ENCODE peak calls at places on chromosomes 16 and 17, in nine cellular contexts. O, U, I, S, C, Q, X, P and F are unnamed samples.

GRCh38 chr17:34389343-34389742 is 26.3 kb upstream of the CCL1 start:
- DNase-seq in O (no peak), U (no peak), I (no peak), S (no peak), C (no peak), Q (no peak), X (no peak), P (no peak), F (peak; percentile 21)

GRCh38 chr17:69325518-69326301 is 1.2 kb downstream of the ABCA5 start:
- DNase-seq in O (no peak), U (no peak), I (no peak), S (peak; percentile 30), C (peak; percentile 8), Q (no peak), X (no peak), P (no peak), F (no peak)

GRCh38 chr17:59737324-59737723 is 29.9 kb downstream of the VMP1 start:
- DNase-seq in O (no peak), U (no peak), I (no peak), S (no peak), C (no peak), Q (no peak), X (no peak), P (no peak), F (no peak)

GRCh38 chr17:31838641-31839225 is 20.3 kb downstream of the COPRS start:
- DNase-seq in O (no peak), U (no peak), I (no peak), S (peak; percentile 55), C (no peak), Q (no peak), X (no peak), P (no peak), F (no peak)

GRCh38 chr16:13856398-13856797 is 63.6 kb upstream of the ERCC4 start:
- DNase-seq in O (no peak), U (no peak), I (no peak), S (no peak), C (no peak), Q (no peak), X (no peak), P (no peak), F (no peak)

GRCh38 chr16:30010817-30011504 is at the start of gene DOC2A:
- DNase-seq in O (no peak), U (no peak), I (no peak), S (peak; percentile 72), C (peak; percentile 41), Q (no peak), X (no peak), P (no peak), F (no peak)

GRCh38 chr17:37168731-37169353 is 206.9 kb upstream of the C17orf78 start:
- DNase-seq in O (no peak), U (no peak), I (no peak), S (no peak), C (no peak), Q (no peak), X (no peak), P (no peak), F (no peak)

GRCh38 chr17:74040291-74040690 is 163.2 kb upstream of the RPL38 start:
- DNase-seq in O (no peak), U (no peak), I (no peak), S (peak; percentile 51), C (no peak), Q (no peak), X (no peak), P (no peak), F (no peak)

GRCh38 chr16:89853306-89853993 is 19.9 kb upstream of the TCF25 start:
- DNase-seq in O (no peak), U (no peak), I (no peak), S (no peak), C (no peak), Q (no peak), X (peak; percentile 45), P (no peak), F (no peak)

GRCh38 chr17:8256291-8256690 is 7.2 kb downstream of the PFAS start:
- DNase-seq in O (no peak), U (no peak), I (no peak), S (no peak), C (no peak), Q (no peak), X (no peak), P (no peak), F (no peak)

DNA sequence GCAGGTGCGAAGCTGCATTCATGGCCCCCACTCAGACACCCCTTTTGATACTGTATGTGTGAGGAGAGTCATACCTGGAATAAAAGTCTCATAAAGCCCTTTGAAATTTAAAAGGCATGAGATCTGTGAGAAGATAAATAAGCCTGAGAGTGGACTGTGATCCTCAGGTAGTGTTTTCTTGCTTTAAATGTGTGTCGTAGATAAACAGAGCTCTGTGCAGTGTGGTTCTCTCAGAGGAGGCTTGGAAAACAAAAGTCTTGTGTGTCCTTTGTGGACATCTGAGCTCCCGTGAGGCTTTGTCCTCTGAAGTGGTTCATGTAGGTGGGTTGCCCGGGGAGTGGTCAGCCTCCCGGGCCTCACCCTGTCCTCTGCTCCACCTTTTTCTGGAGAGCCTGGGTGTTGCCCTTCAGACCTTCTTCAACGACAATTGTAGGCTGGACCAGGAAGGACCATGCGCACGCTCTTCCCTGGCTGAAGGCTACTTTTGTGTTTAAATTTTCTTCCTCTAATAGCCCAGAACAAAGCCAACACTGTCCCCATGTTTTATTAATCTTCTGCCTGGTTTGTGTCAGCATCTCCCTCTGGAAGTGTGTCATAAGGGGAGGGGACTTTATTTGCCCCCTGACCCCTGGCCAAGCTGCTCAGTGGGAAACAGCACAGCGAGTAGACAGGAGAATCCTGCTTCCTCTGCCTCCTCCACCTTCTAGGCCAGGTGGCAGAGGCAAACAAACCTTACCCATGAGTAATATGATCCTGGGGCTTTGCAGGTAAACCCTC is 151.2 kb downstream of the MSI2 start:
- DNase-seq in O (no peak), U (no peak), I (no peak), S (peak; percentile 57), C (no peak), Q (no peak), X (peak; percentile 29), P (no peak), F (no peak)
- H3K4me3 ChIP-seq in O (no peak overlapping the region), U (no peak overlapping the region), I (no peak overlapping the region), S (peak overlapping the region; percentile 37), C (no peak overlapping the region), Q (peak overlapping the region; percentile 25), X (no peak overlapping the region), P (no peak overlapping the region), F (no peak overlapping the region)

GRCh38 chr17:44546711-44547606 is 10.3 kb upstream of the FZD2 start:
- DNase-seq in O (no peak), U (no peak), I (no peak), S (no peak), C (no peak), Q (no peak), X (no peak), P (no peak), F (no peak)

GRCh38 chr17:44541884-44542581 is 15.3 kb upstream of the FZD2 start:
- DNase-seq in O (no peak), U (no peak), I (no peak), S (peak; percentile 77), C (no peak), Q (no peak), X (no peak), P (no peak), F (no peak)

GRCh38 chr17:44543213-44543904 is 13.9 kb upstream of the FZD2 start:
- DNase-seq in O (no peak), U (no peak), I (peak; percentile 52), S (no peak), C (peak; percentile 82), Q (no peak), X (no peak), P (no peak), F (no peak)

GRCh38 chr17:44540246-44541084 is 16.8 kb upstream of the FZD2 start:
- DNase-seq in O (no peak), U (no peak), I (no peak), S (no peak), C (no peak), Q (no peak), X (no peak), P (no peak), F (no peak)

DNA sequence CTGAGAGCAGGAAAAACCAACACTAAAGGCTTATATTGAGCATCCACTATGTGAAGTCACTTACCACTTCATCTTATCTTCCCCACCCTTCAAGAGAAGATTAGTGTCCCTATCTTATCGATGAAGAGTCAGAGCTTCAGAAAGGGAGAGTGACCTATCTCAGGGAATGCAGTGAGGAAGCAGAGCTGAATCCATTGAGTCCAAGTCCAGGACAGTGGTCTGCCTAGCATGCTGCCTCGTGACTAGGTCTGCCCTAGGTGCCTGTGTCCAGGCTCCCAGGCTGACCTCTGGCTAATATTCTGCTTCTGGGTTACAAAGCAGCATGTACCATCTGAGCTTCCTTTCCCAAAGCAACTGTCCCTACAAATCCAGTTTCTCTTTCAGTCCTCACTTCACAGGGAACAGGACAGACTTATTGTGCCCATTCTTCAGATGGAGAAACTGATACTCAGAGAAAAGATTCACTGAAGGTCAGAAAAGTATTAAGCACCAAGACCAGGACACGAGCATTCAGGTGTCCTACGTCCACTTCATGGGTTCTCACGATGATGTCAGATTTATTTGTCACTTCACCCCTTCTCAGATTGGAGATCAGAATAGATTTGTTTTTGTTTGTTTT is 13.3 kb upstream of the FZD2 start:
- DNase-seq in O (no peak), U (no peak), I (no peak), S (no peak), C (no peak), Q (no peak), X (no peak), P (no peak), F (no peak)
- H3K27ac ChIP-seq in O (no peak overlapping the region), U (no peak overlapping the region), I (peak overlapping the region; percentile 59), S (no peak overlapping the region), C (peak overlapping the region; percentile 86), Q (no peak overlapping the region), X (no peak overlapping the region), P (no peak overlapping the region), F (no peak overlapping the region)

DNA sequence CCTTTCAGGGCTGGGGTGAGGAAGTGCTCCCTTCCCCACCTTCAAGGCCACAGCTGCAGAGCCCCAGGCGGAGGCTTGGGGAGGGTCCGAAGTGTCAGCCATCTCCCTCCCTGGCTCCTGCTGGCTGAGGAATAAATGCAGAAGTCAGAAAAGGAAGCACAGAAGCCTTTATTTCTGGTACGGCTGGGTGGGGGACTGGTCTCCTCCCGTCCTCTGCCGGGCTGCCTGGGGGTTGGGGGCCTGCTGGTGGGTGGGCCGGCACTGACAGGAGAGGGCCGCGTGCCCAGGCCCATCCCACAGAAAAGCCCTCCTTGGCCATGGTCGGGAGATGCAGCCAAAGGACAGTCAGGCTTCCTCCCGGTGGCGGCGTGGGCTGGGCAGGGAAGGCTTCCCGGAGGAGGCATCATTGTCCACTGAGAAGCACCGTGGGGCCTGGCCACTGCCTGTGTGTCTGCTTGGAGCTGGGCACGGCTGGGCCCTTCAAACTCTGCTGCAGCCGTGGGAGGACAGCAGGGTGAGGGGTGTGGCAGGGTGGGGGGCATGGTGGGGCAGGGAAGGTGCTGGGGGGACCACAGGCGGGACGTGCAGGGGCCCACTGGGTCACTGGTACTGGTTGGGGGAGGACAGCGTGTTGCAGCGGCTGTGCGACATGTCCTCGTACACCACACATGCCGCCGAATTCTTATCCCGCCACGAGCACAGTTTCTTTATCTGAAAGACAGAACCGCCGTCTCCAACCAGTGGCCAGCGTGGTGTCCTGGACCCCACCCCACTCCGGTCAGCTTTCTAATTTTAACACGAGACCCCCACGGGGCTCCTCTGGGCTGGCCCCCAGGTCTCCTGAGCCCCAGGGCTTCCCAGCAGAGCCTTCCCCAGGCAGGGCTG is 2.4 kb downstream of the CD7 start:
- DNase-seq in O (no peak), U (no peak), I (no peak), S (no peak), C (no peak), Q (no peak), X (no peak), P (no peak), F (no peak)
- H3K4me3 ChIP-seq in O (no peak overlapping the region), U (peak overlapping the region; percentile 17), I (no peak overlapping the region), S (no peak overlapping the region), C (no peak overlapping the region), Q (no peak overlapping the region), X (peak overlapping the region; percentile 33), P (no peak overlapping the region), F (peak overlapping the region; percentile 43)

GRCh38 chr16:3045758-3046505 is 429 bp upstream of the MMP25 start:
- DNase-seq in O (no peak), U (no peak), I (no peak), S (no peak), C (no peak), Q (no peak), X (no peak), P (no peak), F (no peak)
- H3K27ac ChIP-seq in O (no peak overlapping the region), U (peak overlapping the region; percentile 54), I (peak overlapping the region; percentile 65), S (no peak overlapping the region), C (no peak overlapping the region), Q (no peak overlapping the region), X (peak overlapping the region; percentile 10), P (no peak overlapping the region), F (no peak overlapping the region)